ENCODE peak calls at places on chromosomes 5 and 9, in eight cellular contexts. R is NCI-H146; U is Peyer's patch; E is nephron progenitor cell; I is activated T-helper 1 cell treated with Interleukin-2 at 50 U/mL for 16 hours; O is SK-MEL-5; D is foreskin fibroblast; Q is effector CD4-positive, alpha-beta T cell. S is an unnamed sample.
A peak's percentile ranks its signal among the peaks of the same experiment; 100 is the strongest.

GRCh38 chr9:38024036-38024681 is 44.9 kb downstream of the SHB start:
- DNase-seq in R (peak; percentile 32), U (no peak), E (no peak), I (no peak), O (no peak), D (peak; percentile 83), Q (no peak), S (no peak)

GRCh38 chr9:71268871-71269640 is 147.6 kb upstream of the TRPM3 start:
- DNase-seq in R (no peak), U (no peak), E (no peak), I (no peak), O (no peak), D (no peak), Q (no peak), S (no peak)

GRCh38 chr9:76658510-76659231 is 105.6 kb upstream of the PCA3 start:
- DNase-seq in R (peak; percentile 13), U (no peak), E (no peak), I (no peak), O (peak; percentile 62), D (peak; percentile 81), Q (no peak), S (no peak)

GRCh38 chr5:61409568-61409967 is 77.5 kb downstream of the ZSWIM6 start:
- DNase-seq in R (no peak), U (no peak), E (no peak), I (no peak), O (peak; percentile 43), D (peak; percentile 88), Q (no peak), S (peak; percentile 64)

GRCh38 chr9:128396970-128397613 is 23.6 kb upstream of the CERCAM start:
- DNase-seq in R (no peak), U (no peak), E (no peak), I (no peak), O (no peak), D (peak; percentile 38), Q (no peak), S (no peak)

GRCh38 chr5:122078116-122078865 is at the start of gene LOX:
- DNase-seq in R (peak; percentile 36), U (peak; percentile 68), E (peak; percentile 56), I (no peak), O (no peak), D (peak; percentile 98), Q (no peak), S (no peak)

GRCh38 chr9:95091574-95091970 is 225.9 kb downstream of the FANCC start:
- DNase-seq in R (no peak), U (no peak), E (peak; percentile 66), I (no peak), O (no peak), D (peak; percentile 70), Q (no peak), S (no peak)

GRCh38 chr9:101397746-101398334 is 578 bp downstream of the MRPL50 start:
- DNase-seq in R (peak; percentile 5), U (no peak), E (no peak), I (no peak), O (peak; percentile 35), D (peak; percentile 23), Q (no peak), S (no peak)

GRCh38 chr5:76709762-76710161 is 6.2 kb upstream of the F2R start:
- DNase-seq in R (no peak), U (no peak), E (no peak), I (no peak), O (no peak), D (peak; percentile 76), Q (no peak), S (no peak)

GRCh38 chr5:77144837-77145139 is 57.7 kb upstream of the ZBED3 start:
- DNase-seq in R (no peak), U (no peak), E (no peak), I (no peak), O (no peak), D (no peak), Q (no peak), S (no peak)

GRCh38 chr9:134769084-134769455 is 111.5 kb upstream of the FCN2 start:
- DNase-seq in R (no peak), U (no peak), E (no peak), I (no peak), O (no peak), D (peak; percentile 79), Q (no peak), S (no peak)

GRCh38 chr5:151064916-151065499 is 15.8 kb downstream of the TNIP1 start:
- DNase-seq in R (no peak), U (no peak), E (no peak), I (no peak), O (no peak), D (no peak), Q (no peak), S (no peak)

GRCh38 chr5:72695659-72696058 is 120.8 kb upstream of the TNPO1 start:
- DNase-seq in R (no peak), U (no peak), E (no peak), I (no peak), O (no peak), D (no peak), Q (no peak), S (no peak)

GRCh38 chr9:35813434-35814105 is 1.3 kb downstream of the HINT2 start:
- DNase-seq in R (peak; percentile 58), U (no peak), E (no peak), I (no peak), O (peak; percentile 37), D (peak; percentile 42), Q (no peak), S (no peak)

GRCh38 chr5:943874-944620 is 51.4 kb downstream of the TRIP13 start:
- DNase-seq in R (no peak), U (no peak), E (no peak), I (no peak), O (no peak), D (no peak), Q (no peak), S (no peak)

GRCh38 chr9:117771162-117771561 is 67.0 kb downstream of the TLR4 start:
- DNase-seq in R (no peak), U (no peak), E (no peak), I (no peak), O (no peak), D (no peak), Q (no peak), S (no peak)

GRCh38 chr9:81318571-81318970 is 370.8 kb downstream of the TLE1 start:
- DNase-seq in R (no peak), U (no peak), E (no peak), I (no peak), O (no peak), D (peak; percentile 67), Q (no peak), S (no peak)